ENCODE peak calls at places on chromosomes 3 and 15, in nine cellular contexts. U is mucosa of descending colon, O is DND-41, E is Panc1, X is neural progenitor cell, L is ascending aorta, D is H1, Q is ovary, K is psoas muscle. A is an unnamed sample. For H3K9me3, the result is how much of the 10 kb centered on the place peaks cover.

GRCh38 chr3:1632128-1632527 is 466.5 kb upstream of the CNTN4 start:
- DNase-seq in Q (no peak), E (no peak), K (no peak), L (no peak), O (no peak), U (peak), X (no peak), D (no peak), A (no peak)

GRCh38 chr15:79089331-79089889 is 1.2 kb downstream of the RASGRF1 start:
- DNase-seq in K (no peak), D (peak), U (no peak), Q (no peak), L (peak), E (no peak), O (no peak), X (peak), A (no peak)

GRCh38 chr3:185729335-185729715 is 95.5 kb downstream of the IGF2BP2 start:
- DNase-seq in E (peak), L (no peak), Q (no peak), D (no peak), U (no peak), X (no peak), K (no peak), O (no peak), A (no peak)

GRCh38 chr3:44125882-44126281 is 115.8 kb upstream of the TOPAZ1 start:
- DNase-seq in E (no peak), U (no peak), O (no peak), Q (no peak), K (no peak), X (no peak), D (no peak), L (no peak), A (no peak)

GRCh38 chr15:62799037-62799436 is 243.5 kb upstream of the TPM1 start:
- DNase-seq in K (no peak), X (no peak), Q (no peak), E (no peak), O (no peak), U (no peak), L (no peak), D (no peak), A (no peak)

GRCh38 chr3:3631114-3631513 is 168.1 kb upstream of the LRRN1 start:
- DNase-seq in E (no peak), O (no peak), U (no peak), Q (no peak), K (no peak), L (no peak), D (no peak), X (no peak), A (no peak)

GRCh38 chr3:160210799-160211221 is 14.4 kb upstream of the C3orf80 start:
- DNase-seq in O (no peak), K (no peak), X (no peak), Q (no peak), D (no peak), L (no peak), E (peak), U (peak), A (no peak)

GRCh38 chr15:99476413-99477222 is 89.2 kb upstream of the MEF2A start:
- DNase-seq in X (peak), L (peak), U (peak), D (no peak), E (peak), Q (no peak), K (peak), O (peak), A (no peak)

GRCh38 chr3:46593274-46593862 is 19.0 kb upstream of the FAM240A start:
- DNase-seq in U (no peak), D (no peak), Q (no peak), E (no peak), L (no peak), O (no peak), K (no peak), X (no peak), A (no peak)

GRCh38 chr15:39132071-39132470 is 448.8 kb upstream of the THBS1 start:
- DNase-seq in U (no peak), X (no peak), O (no peak), K (no peak), Q (no peak), L (no peak), E (no peak), D (no peak), A (no peak)

GRCh38 chr3:15315003-15315402 is 17.4 kb downstream of the SH3BP5 start:
- DNase-seq in Q (no peak), O (no peak), D (no peak), X (no peak), E (no peak), U (no peak), K (no peak), L (no peak), A (no peak)

GRCh38 chr15:25248583-25249235 is 190.1 kb downstream of the UBE3A start:
- DNase-seq in E (no peak), D (no peak), O (no peak), U (no peak), X (no peak), L (no peak), Q (peak), K (peak), A (no peak)
- H3K9me3 ChIP-seq in E (under half), D (half or more), O (under half), U (half or more), X (under half), L (under half), Q (under half), K (under half), A (under half)

DNA sequence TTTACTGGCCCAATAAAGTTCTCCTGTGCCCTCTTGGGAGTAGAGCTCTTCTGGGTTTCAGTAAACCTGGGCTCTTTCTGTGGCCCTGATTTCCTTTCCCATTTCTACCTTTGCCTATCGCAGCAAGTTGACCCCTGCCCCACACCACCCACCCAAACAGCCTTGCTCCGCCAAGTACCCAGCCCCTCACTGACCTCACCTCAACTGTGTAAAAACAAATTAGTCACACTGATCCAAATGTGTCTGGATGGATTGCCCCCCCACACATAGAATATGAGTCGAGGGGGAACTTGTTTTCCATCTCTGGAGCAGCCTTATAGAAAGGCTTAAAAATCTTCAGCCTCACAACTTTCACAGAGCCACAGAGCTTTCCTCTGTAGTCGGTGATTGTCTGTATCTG is 28.6 kb upstream of the VEPH1 start:
- DNase-seq in D (no peak), Q (no peak), U (no peak), K (no peak), X (no peak), O (no peak), L (no peak), E (no peak), A (no peak)
- H3K4me3 ChIP-seq in D (no peak), Q (no peak), U (no peak), K (no peak), X (no peak), O (no peak), L (no peak), E (no peak), A (no peak)

GRCh38 chr3:120641696-120642246 is 40.3 kb downstream of the HGD start:
- DNase-seq in L (no peak), Q (no peak), X (no peak), O (no peak), D (no peak), E (no peak), K (no peak), U (no peak), A (no peak)

GRCh38 chr3:120645083-120645800 is 36.8 kb downstream of the HGD start:
- DNase-seq in U (no peak), L (no peak), O (no peak), Q (no peak), E (no peak), D (no peak), K (no peak), X (peak), A (no peak)

GRCh38 chr3:120646771-120647449 is 35.1 kb downstream of the HGD start:
- DNase-seq in O (no peak), L (no peak), E (no peak), D (no peak), U (no peak), Q (no peak), K (no peak), X (no peak), A (no peak)

GRCh38 chr3:120640231-120640630 is 41.8 kb downstream of the HGD start:
- DNase-seq in X (no peak), U (no peak), Q (no peak), E (no peak), L (no peak), D (no peak), O (no peak), K (no peak), A (no peak)

GRCh38 chr3:120642368-120642948 is 39.6 kb downstream of the HGD start:
- DNase-seq in K (no peak), Q (no peak), L (no peak), O (no peak), E (no peak), X (no peak), D (no peak), U (no peak), A (no peak)
- TF ChIP-seq CTCF in K (no peak), Q (no peak), L (no peak), O (no peak), E (no peak), X (no peak), D (no peak), U (no peak), A (no peak)

GRCh38 chr15:56215769-56216168 is 27.9 kb downstream of the RFX7 start:
- DNase-seq in Q (no peak), O (no peak), E (no peak), L (no peak), D (no peak), U (no peak), K (no peak), X (no peak), A (no peak)

GRCh38 chr15:56208641-56209155 is 35.0 kb downstream of the RFX7 start:
- DNase-seq in U (no peak), O (no peak), X (no peak), K (no peak), E (no peak), L (no peak), D (no peak), Q (no peak), A (no peak)

GRCh38 chr15:56208185-56208584 is 35.5 kb downstream of the RFX7 start:
- DNase-seq in D (no peak), K (no peak), E (no peak), O (no peak), X (no peak), Q (no peak), L (no peak), U (no peak), A (no peak)

GRCh38 chr15:56211064-56211463 is 32.6 kb downstream of the RFX7 start:
- DNase-seq in K (no peak), L (no peak), O (no peak), Q (no peak), D (no peak), E (no peak), U (no peak), X (no peak), A (no peak)

GRCh38 chr15:56211960-56212550 is 31.6 kb downstream of the RFX7 start:
- DNase-seq in E (no peak), O (no peak), K (no peak), L (no peak), X (no peak), U (no peak), D (no peak), Q (no peak), A (no peak)
- H3K9me3 ChIP-seq in E (under half), O (under half), K (under half), L (under half), X (under half), U (under half), D (under half), Q (under half), A (under half)

GRCh38 chr3:4986175-4986610 is 7.0 kb downstream of the BHLHE40 start:
- DNase-seq in U (no peak), K (no peak), E (no peak), D (no peak), Q (no peak), L (no peak), X (peak), O (no peak), A (no peak)
- H3K4me3 ChIP-seq in U (no peak), K (peak), E (peak), D (peak), Q (peak), L (peak), X (peak), O (peak), A (peak)

DNA sequence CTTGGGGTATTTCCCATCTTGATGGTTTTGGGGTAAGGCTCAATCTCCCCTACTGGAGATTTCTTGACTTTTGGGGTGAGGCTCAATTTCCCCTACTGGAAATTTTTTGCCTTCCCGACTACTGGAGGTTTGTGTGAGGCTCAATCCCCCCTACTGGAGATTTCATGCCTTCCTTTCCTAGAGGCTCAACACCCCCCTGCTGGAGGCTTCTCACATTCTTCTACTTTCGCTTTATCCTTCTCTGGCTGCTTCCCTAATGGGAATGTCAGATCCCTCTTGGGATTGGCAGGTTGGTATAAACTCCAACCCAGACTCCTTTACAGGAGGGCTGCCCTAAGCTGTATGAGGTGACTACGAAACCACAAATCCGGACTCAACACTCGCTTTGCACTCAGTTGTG is 49.2 kb downstream of the KATNBL1 start:
- DNase-seq in E (no peak), L (no peak), D (peak), U (no peak), O (no peak), Q (no peak), X (peak), K (no peak), A (no peak)
- TF ChIP-seq CTCF in E (no peak), L (no peak), D (peak), U (no peak), O (no peak), Q (no peak), X (peak), K (no peak), A (no peak)

DNA sequence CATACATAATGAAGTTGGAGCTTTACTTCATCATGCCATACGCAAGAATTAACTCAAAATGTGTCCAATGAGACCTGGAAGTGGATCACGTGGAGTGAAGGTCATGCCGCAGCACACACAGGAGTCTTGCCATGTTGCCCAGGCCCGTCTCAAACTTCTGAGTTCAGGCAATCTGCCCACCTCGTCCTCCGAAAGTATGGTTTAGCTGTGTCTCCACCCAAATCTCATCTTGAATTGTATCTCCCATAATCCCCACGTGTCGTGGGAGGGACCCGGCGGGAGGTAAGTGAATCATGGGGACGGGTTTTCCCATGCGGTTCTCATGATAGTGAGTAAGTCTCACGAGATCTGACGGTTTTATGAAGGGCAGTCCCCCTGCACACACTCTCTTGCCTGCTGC is 25.7 kb downstream of the SPCS1 start:
- DNase-seq in X (no peak), K (no peak), L (peak), Q (no peak), U (no peak), O (no peak), D (no peak), E (no peak), A (no peak)
- H3K9me3 ChIP-seq in X (under half), K (under half), L (under half), Q (under half), U (under half), O (under half), D (under half), E (under half), A (under half)

A was measured in right lobe of liver.